ENCODE peak calls at places on chromosomes 2 and 18, in nine cellular contexts. One of them, this sample, is unnamed.

GRCh38 chr2:173427887-173428683 is 73.4 kb downstream of the CDCA7 start:
- DNase-seq in H9: no peak
- DNase-seq in HepG2: peak; percentile 21
- DNase-seq in spleen: no peak
- DNase-seq in pancreas: no peak
- DNase-seq in naive thymus-derived CD4-positive, alpha-beta T cell: no peak
- DNase-seq in sigmoid colon: no peak
- DNase-seq in fibroblast of lung: peak; percentile 68
- DNase-seq in colonic mucosa: no peak
- DNase-seq in this sample: no peak

GRCh38 chr2:71700041-71700879 is 246.9 kb downstream of the DYSF start:
- DNase-seq in fibroblast of lung: no peak
- DNase-seq in colonic mucosa: no peak
- DNase-seq in spleen: peak; percentile 59
- DNase-seq in HepG2: no peak
- DNase-seq in naive thymus-derived CD4-positive, alpha-beta T cell: no peak
- DNase-seq in pancreas: peak; percentile 41
- DNase-seq in H9: no peak
- DNase-seq in sigmoid colon: peak; percentile 59
- DNase-seq in this sample: no peak

GRCh38 chr2:121888189-121888557 is 132.7 kb downstream of the TSN start:
- DNase-seq in colonic mucosa: no peak
- DNase-seq in spleen: no peak
- DNase-seq in sigmoid colon: no peak
- DNase-seq in naive thymus-derived CD4-positive, alpha-beta T cell: no peak
- DNase-seq in fibroblast of lung: no peak
- DNase-seq in pancreas: no peak
- DNase-seq in H9: peak; percentile 77
- DNase-seq in HepG2: peak; percentile 35
- DNase-seq in this sample: no peak

GRCh38 chr2:135600915-135601314 is 69.6 kb downstream of the R3HDM1 start:
- DNase-seq in H9: no peak
- DNase-seq in pancreas: no peak
- DNase-seq in HepG2: no peak
- DNase-seq in colonic mucosa: no peak
- DNase-seq in fibroblast of lung: peak; percentile 60
- DNase-seq in spleen: no peak
- DNase-seq in sigmoid colon: no peak
- DNase-seq in naive thymus-derived CD4-positive, alpha-beta T cell: no peak
- DNase-seq in this sample: no peak

GRCh38 chr2:70560040-70560439 is 6.4 kb upstream of the TGFA start:
- DNase-seq in H9: no peak
- DNase-seq in sigmoid colon: no peak
- DNase-seq in spleen: no peak
- DNase-seq in colonic mucosa: no peak
- DNase-seq in fibroblast of lung: no peak
- DNase-seq in HepG2: no peak
- DNase-seq in pancreas: no peak
- DNase-seq in naive thymus-derived CD4-positive, alpha-beta T cell: no peak
- DNase-seq in this sample: no peak

GRCh38 chr2:8502316-8502715 is 179.5 kb upstream of the ID2 start:
- DNase-seq in fibroblast of lung: no peak
- DNase-seq in H9: no peak
- DNase-seq in colonic mucosa: peak; percentile 70
- DNase-seq in naive thymus-derived CD4-positive, alpha-beta T cell: no peak
- DNase-seq in pancreas: peak; percentile 49
- DNase-seq in HepG2: no peak
- DNase-seq in spleen: peak; percentile 49
- DNase-seq in sigmoid colon: peak; percentile 56
- DNase-seq in this sample: no peak

GRCh38 chr2:238949710-238950345 is 101.9 kb downstream of the TWIST2 start:
- DNase-seq in H9: peak; percentile 16
- DNase-seq in colonic mucosa: peak; percentile 12
- DNase-seq in sigmoid colon: peak; percentile 60
- DNase-seq in fibroblast of lung: no peak
- DNase-seq in spleen: peak; percentile 41
- DNase-seq in pancreas: no peak
- DNase-seq in HepG2: no peak
- DNase-seq in naive thymus-derived CD4-positive, alpha-beta T cell: no peak
- DNase-seq in this sample: no peak

GRCh38 chr2:38602136-38602731 is 494 bp downstream of the HNRNPLL start:
- DNase-seq in spleen: peak; percentile 91
- DNase-seq in pancreas: peak; percentile 75
- DNase-seq in colonic mucosa: peak; percentile 48
- DNase-seq in fibroblast of lung: no peak
- DNase-seq in H9: peak; percentile 48
- DNase-seq in HepG2: no peak
- DNase-seq in sigmoid colon: peak; percentile 76
- DNase-seq in naive thymus-derived CD4-positive, alpha-beta T cell: peak; percentile 39
- DNase-seq in this sample: peak; percentile 33

GRCh38 chr2:20642026-20642971 is 8.6 kb downstream of the HS1BP3 start:
- DNase-seq in naive thymus-derived CD4-positive, alpha-beta T cell: peak; percentile 45
- DNase-seq in H9: peak; percentile 84
- DNase-seq in spleen: peak; percentile 95
- DNase-seq in pancreas: peak; percentile 93
- DNase-seq in sigmoid colon: peak; percentile 93
- DNase-seq in fibroblast of lung: peak; percentile 61
- DNase-seq in HepG2: peak; percentile 64
- DNase-seq in colonic mucosa: peak; percentile 63
- DNase-seq in this sample: peak; percentile 63

GRCh38 chr18:59643740-59644139 is 53.5 kb downstream of the CCBE1 start:
- DNase-seq in fibroblast of lung: no peak
- DNase-seq in HepG2: no peak
- DNase-seq in sigmoid colon: no peak
- DNase-seq in naive thymus-derived CD4-positive, alpha-beta T cell: no peak
- DNase-seq in colonic mucosa: no peak
- DNase-seq in pancreas: no peak
- DNase-seq in H9: no peak
- DNase-seq in spleen: no peak
- DNase-seq in this sample: no peak

GRCh38 chr2:235825946-235826345 is 332.1 kb downstream of the AGAP1 start:
- DNase-seq in colonic mucosa: no peak
- DNase-seq in sigmoid colon: no peak
- DNase-seq in fibroblast of lung: no peak
- DNase-seq in HepG2: no peak
- DNase-seq in H9: no peak
- DNase-seq in pancreas: no peak
- DNase-seq in spleen: no peak
- DNase-seq in naive thymus-derived CD4-positive, alpha-beta T cell: no peak
- DNase-seq in this sample: no peak

GRCh38 chr2:229714080-229714735 is at the start of gene DNER:
- DNase-seq in HepG2: no peak
- DNase-seq in spleen: peak; percentile 79
- DNase-seq in sigmoid colon: no peak
- DNase-seq in H9: peak; percentile 70
- DNase-seq in fibroblast of lung: no peak
- DNase-seq in naive thymus-derived CD4-positive, alpha-beta T cell: peak; percentile 35
- DNase-seq in colonic mucosa: peak; percentile 38
- DNase-seq in pancreas: peak; percentile 81
- DNase-seq in this sample: no peak

GRCh38 chr2:159094173-159094737 is 125.8 kb downstream of the TANC1 start:
- DNase-seq in fibroblast of lung: peak; percentile 89
- DNase-seq in H9: no peak
- DNase-seq in spleen: no peak
- DNase-seq in pancreas: no peak
- DNase-seq in HepG2: no peak
- DNase-seq in naive thymus-derived CD4-positive, alpha-beta T cell: no peak
- DNase-seq in sigmoid colon: peak; percentile 88
- DNase-seq in colonic mucosa: peak; percentile 81
- DNase-seq in this sample: no peak

GRCh38 chr2:159095813-159096212 is 127.4 kb downstream of the TANC1 start:
- DNase-seq in H9: no peak
- DNase-seq in sigmoid colon: no peak
- DNase-seq in colonic mucosa: no peak
- DNase-seq in spleen: no peak
- DNase-seq in fibroblast of lung: no peak
- DNase-seq in HepG2: no peak
- DNase-seq in naive thymus-derived CD4-positive, alpha-beta T cell: no peak
- DNase-seq in pancreas: no peak
- DNase-seq in this sample: no peak

GRCh38 chr2:159098815-159099455 is 130.5 kb downstream of the TANC1 start:
- DNase-seq in fibroblast of lung: no peak
- DNase-seq in HepG2: peak; percentile 18
- DNase-seq in sigmoid colon: no peak
- DNase-seq in colonic mucosa: no peak
- DNase-seq in H9: no peak
- DNase-seq in spleen: no peak
- DNase-seq in pancreas: no peak
- DNase-seq in naive thymus-derived CD4-positive, alpha-beta T cell: no peak
- DNase-seq in this sample: no peak

GRCh38 chr2:159098374-159098773 is 129.9 kb downstream of the TANC1 start:
- DNase-seq in pancreas: no peak
- DNase-seq in fibroblast of lung: peak; percentile 56
- DNase-seq in HepG2: no peak
- DNase-seq in H9: no peak
- DNase-seq in spleen: no peak
- DNase-seq in sigmoid colon: no peak
- DNase-seq in naive thymus-derived CD4-positive, alpha-beta T cell: no peak
- DNase-seq in colonic mucosa: no peak
- DNase-seq in this sample: no peak

DNA sequence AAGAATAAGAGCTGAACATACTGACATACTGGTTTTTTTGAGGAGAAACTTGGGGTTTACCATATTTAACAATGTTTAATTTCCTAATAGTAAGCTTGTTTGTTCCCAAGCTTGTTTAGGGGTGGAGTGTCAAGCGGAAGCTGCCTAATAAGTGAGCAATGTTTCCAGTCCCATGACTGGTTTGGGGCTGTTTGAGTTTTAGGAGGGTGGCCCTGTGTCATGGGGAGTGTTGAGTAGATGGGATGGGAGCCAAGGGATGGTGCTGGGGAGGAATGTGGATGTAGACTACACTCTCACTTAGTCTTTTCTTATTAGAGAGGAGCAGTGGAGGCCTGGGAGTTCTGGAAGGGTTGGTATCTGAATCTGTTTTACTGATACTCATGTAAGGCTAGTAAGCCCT is 128.5 kb downstream of the TANC1 start:
- DNase-seq in naive thymus-derived CD4-positive, alpha-beta T cell: no peak
- DNase-seq in pancreas: no peak
- DNase-seq in sigmoid colon: no peak
- DNase-seq in H9: no peak
- DNase-seq in HepG2: no peak
- DNase-seq in fibroblast of lung: no peak
- DNase-seq in spleen: no peak
- DNase-seq in colonic mucosa: no peak
- DNase-seq in this sample: no peak
- H3K4me1 ChIP-seq in naive thymus-derived CD4-positive, alpha-beta T cell: peaks cover 4% of the 10 kb centered on the region
- H3K4me1 ChIP-seq in pancreas: no peaks in the 10 kb centered on the region
- H3K4me1 ChIP-seq in sigmoid colon: no peaks in the 10 kb centered on the region
- H3K4me1 ChIP-seq in H9: no peaks in the 10 kb centered on the region
- H3K4me1 ChIP-seq in HepG2: peaks cover 26% of the 10 kb centered on the region
- H3K4me1 ChIP-seq in fibroblast of lung: peaks cover 24% of the 10 kb centered on the region
- H3K4me1 ChIP-seq in spleen: peaks cover 28% of the 10 kb centered on the region
- H3K4me1 ChIP-seq in colonic mucosa: peaks cover 15% of the 10 kb centered on the region
- H3K4me1 ChIP-seq in this sample: peaks cover 19% of the 10 kb centered on the region

DNA sequence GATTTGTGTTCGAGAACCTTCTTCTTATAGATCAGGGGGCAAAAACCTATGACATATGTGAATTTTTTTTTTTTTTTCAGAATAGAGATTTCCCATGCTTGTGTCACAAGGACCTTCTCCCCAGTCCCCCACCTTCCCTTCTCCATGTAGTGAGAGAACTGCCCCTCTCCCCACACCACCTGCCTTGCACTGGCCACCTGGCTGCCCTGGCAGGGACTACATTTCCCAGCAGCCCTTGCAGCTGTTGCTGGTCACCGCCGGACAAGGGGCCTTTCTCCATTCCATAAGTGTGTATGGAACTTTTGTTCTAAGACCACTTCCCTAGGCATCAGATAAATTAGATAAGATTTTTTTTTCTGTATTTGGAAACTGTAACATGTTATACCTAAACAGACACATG is 22.2 kb downstream of the MBP start:
- DNase-seq in HepG2: no peak
- DNase-seq in H9: no peak
- DNase-seq in colonic mucosa: no peak
- DNase-seq in fibroblast of lung: no peak
- DNase-seq in pancreas: no peak
- DNase-seq in spleen: no peak
- DNase-seq in naive thymus-derived CD4-positive, alpha-beta T cell: no peak
- DNase-seq in sigmoid colon: no peak
- DNase-seq in this sample: no peak
- H3K4me1 ChIP-seq in HepG2: peaks cover 33% of the 10 kb centered on the region
- H3K4me1 ChIP-seq in H9: peaks cover 6% of the 10 kb centered on the region
- H3K4me1 ChIP-seq in colonic mucosa: peaks cover 8% of the 10 kb centered on the region
- H3K4me1 ChIP-seq in fibroblast of lung: peaks cover 18% of the 10 kb centered on the region
- H3K4me1 ChIP-seq in pancreas: peaks cover 17% of the 10 kb centered on the region
- H3K4me1 ChIP-seq in spleen: peaks cover 80% of the 10 kb centered on the region
- H3K4me1 ChIP-seq in naive thymus-derived CD4-positive, alpha-beta T cell: peaks cover 45% of the 10 kb centered on the region
- H3K4me1 ChIP-seq in sigmoid colon: no peaks in the 10 kb centered on the region
- H3K4me1 ChIP-seq in this sample: peaks cover 61% of the 10 kb centered on the region

GRCh38 chr2:45709137-45709536 is 57.7 kb downstream of the PRKCE start:
- DNase-seq in sigmoid colon: no peak
- DNase-seq in naive thymus-derived CD4-positive, alpha-beta T cell: no peak
- DNase-seq in HepG2: no peak
- DNase-seq in fibroblast of lung: no peak
- DNase-seq in H9: no peak
- DNase-seq in colonic mucosa: no peak
- DNase-seq in spleen: no peak
- DNase-seq in pancreas: no peak
- DNase-seq in this sample: no peak

GRCh38 chr2:45707034-45707433 is 55.6 kb downstream of the PRKCE start:
- DNase-seq in fibroblast of lung: no peak
- DNase-seq in colonic mucosa: no peak
- DNase-seq in naive thymus-derived CD4-positive, alpha-beta T cell: no peak
- DNase-seq in spleen: no peak
- DNase-seq in pancreas: no peak
- DNase-seq in sigmoid colon: no peak
- DNase-seq in HepG2: no peak
- DNase-seq in H9: no peak
- DNase-seq in this sample: no peak

GRCh38 chr2:45710468-45710867 is 59.0 kb downstream of the PRKCE start:
- DNase-seq in naive thymus-derived CD4-positive, alpha-beta T cell: no peak
- DNase-seq in HepG2: no peak
- DNase-seq in H9: no peak
- DNase-seq in pancreas: no peak
- DNase-seq in sigmoid colon: no peak
- DNase-seq in spleen: no peak
- DNase-seq in fibroblast of lung: no peak
- DNase-seq in colonic mucosa: no peak
- DNase-seq in this sample: no peak

GRCh38 chr2:45707661-45708060 is 56.2 kb downstream of the PRKCE start:
- DNase-seq in spleen: no peak
- DNase-seq in sigmoid colon: no peak
- DNase-seq in pancreas: no peak
- DNase-seq in naive thymus-derived CD4-positive, alpha-beta T cell: no peak
- DNase-seq in fibroblast of lung: no peak
- DNase-seq in colonic mucosa: no peak
- DNase-seq in HepG2: no peak
- DNase-seq in H9: no peak
- DNase-seq in this sample: no peak

GRCh38 chr2:45708501-45708900 is 57.0 kb downstream of the PRKCE start:
- DNase-seq in naive thymus-derived CD4-positive, alpha-beta T cell: no peak
- DNase-seq in spleen: no peak
- DNase-seq in colonic mucosa: no peak
- DNase-seq in fibroblast of lung: no peak
- DNase-seq in pancreas: no peak
- DNase-seq in sigmoid colon: no peak
- DNase-seq in HepG2: no peak
- DNase-seq in H9: no peak
- DNase-seq in this sample: no peak
- H3K4me1 ChIP-seq in naive thymus-derived CD4-positive, alpha-beta T cell: no peaks in the 10 kb centered on the region
- H3K4me1 ChIP-seq in spleen: no peaks in the 10 kb centered on the region
- H3K4me1 ChIP-seq in colonic mucosa: no peaks in the 10 kb centered on the region
- H3K4me1 ChIP-seq in fibroblast of lung: no peaks in the 10 kb centered on the region
- H3K4me1 ChIP-seq in pancreas: peaks cover 4% of the 10 kb centered on the region
- H3K4me1 ChIP-seq in sigmoid colon: no peaks in the 10 kb centered on the region
- H3K4me1 ChIP-seq in HepG2: no peaks in the 10 kb centered on the region
- H3K4me1 ChIP-seq in H9: peaks cover 6% of the 10 kb centered on the region
- H3K4me1 ChIP-seq in this sample: no peaks in the 10 kb centered on the region

GRCh38 chr2:85245891-85246290 is 81.9 kb downstream of the TGOLN2 start:
- DNase-seq in pancreas: no peak
- DNase-seq in colonic mucosa: no peak
- DNase-seq in spleen: no peak
- DNase-seq in fibroblast of lung: no peak
- DNase-seq in sigmoid colon: no peak
- DNase-seq in naive thymus-derived CD4-positive, alpha-beta T cell: no peak
- DNase-seq in H9: no peak
- DNase-seq in HepG2: no peak
- DNase-seq in this sample: no peak
- H3K4me1 ChIP-seq in pancreas: peaks cover 17% of the 10 kb centered on the region
- H3K4me1 ChIP-seq in colonic mucosa: peaks cover 6% of the 10 kb centered on the region
- H3K4me1 ChIP-seq in spleen: peaks cover 3% of the 10 kb centered on the region
- H3K4me1 ChIP-seq in fibroblast of lung: peaks cover 7% of the 10 kb centered on the region
- H3K4me1 ChIP-seq in sigmoid colon: no peaks in the 10 kb centered on the region
- H3K4me1 ChIP-seq in naive thymus-derived CD4-positive, alpha-beta T cell: no peaks in the 10 kb centered on the region
- H3K4me1 ChIP-seq in H9: peaks cover 51% of the 10 kb centered on the region
- H3K4me1 ChIP-seq in HepG2: no peaks in the 10 kb centered on the region
- H3K4me1 ChIP-seq in this sample: no peaks in the 10 kb centered on the region

This sample was measured in CD8-positive, alpha-beta memory T cell.